ENCODE peak calls at places on chromosomes 13 and 19, in eight cellular contexts. S, U, W, G, J, Y, Q and T are unnamed samples.

GRCh38 chr13:106786006-106786579 is 218.2 kb upstream of the ARGLU1 start:
- DNase-seq in W (no peak), G (no peak), J (no peak), Q (no peak), Y (no peak), S (no peak), U (no peak), T (no peak)

GRCh38 chr19:49004133-49004532 is 10.4 kb downstream of the RUVBL2 start:
- DNase-seq in S (no peak), Q (no peak), Y (no peak), J (no peak), W (no peak), U (no peak), G (no peak), T (no peak)

GRCh38 chr13:111049791-111050538 is 65.1 kb upstream of the ARHGEF7 start:
- DNase-seq in G (no peak), S (no peak), Y (no peak), U (peak), Q (peak), W (no peak), J (no peak), T (no peak)

GRCh38 chr19:33428627-33429013 is 55.1 kb downstream of the CEBPG start:
- DNase-seq in G (no peak), S (no peak), J (no peak), W (no peak), Y (no peak), U (no peak), Q (no peak), T (no peak)

GRCh38 chr19:40947114-40947513 is 44.0 kb upstream of the CYP2B6 start:
- DNase-seq in Y (no peak), S (no peak), G (no peak), J (no peak), U (no peak), Q (no peak), W (no peak), T (no peak)

GRCh38 chr13:43023244-43023931 is at the start of gene DNAJC15:
- DNase-seq in G (peak), U (peak), J (peak), Q (peak), W (no peak), Y (peak), S (peak), T (peak)

GRCh38 chr19:41945135-41945766 is 13.9 kb downstream of the RABAC1 start:
- DNase-seq in U (peak), Q (no peak), W (no peak), G (no peak), Y (no peak), S (peak), J (peak), T (peak)

GRCh38 chr19:49441210-49441959 is at the start of gene SLC17A7:
- DNase-seq in W (no peak), U (peak), Y (no peak), Q (peak), J (peak), G (peak), S (peak), T (no peak)

GRCh38 chr13:32585625-32586021 is 629 bp upstream of the PDS5B start:
- DNase-seq in S (no peak), W (no peak), Y (no peak), J (no peak), U (no peak), G (peak), Q (no peak), T (no peak)

GRCh38 chr13:29573190-29573589 is 22.3 kb downstream of the SLC7A1 start:
- DNase-seq in S (no peak), Y (peak), G (no peak), U (no peak), Q (no peak), J (no peak), W (peak), T (no peak)

GRCh38 chr13:41613984-41614581 is 156.7 kb downstream of the RGCC start:
- DNase-seq in Y (peak), U (no peak), G (peak), J (no peak), W (no peak), S (no peak), Q (no peak), T (no peak)

GRCh38 chr13:36882829-36883390 is 37.1 kb downstream of the SMAD9 start:
- DNase-seq in J (no peak), Q (no peak), W (no peak), U (no peak), Y (no peak), G (no peak), S (no peak), T (no peak)

GRCh38 chr19:12715929-12716328 is 7.8 kb downstream of the TNPO2 start:
- DNase-seq in G (no peak), Q (no peak), U (no peak), S (no peak), J (no peak), Y (no peak), W (no peak), T (no peak)

GRCh38 chr19:46731007-46731501 is 14.1 kb upstream of the PRKD2 start:
- DNase-seq in U (no peak), W (no peak), G (no peak), Y (peak), S (no peak), Q (no peak), J (no peak), T (no peak)

GRCh38 chr13:45510671-45511070 is 45.9 kb downstream of the COG3 start:
- DNase-seq in G (no peak), S (no peak), U (no peak), Q (no peak), J (no peak), Y (no peak), W (no peak), T (no peak)

GRCh38 chr13:81987677-81988357 is 1646.9 kb upstream of the SPRY2 start:
- DNase-seq in W (no peak), J (no peak), Y (no peak), U (no peak), Q (no peak), S (no peak), G (no peak), T (no peak)

GRCh38 chr19:40241809-40242384 is 15.4 kb upstream of the CCNP start:
- DNase-seq in J (no peak), G (no peak), S (no peak), U (no peak), W (no peak), Y (no peak), Q (no peak), T (no peak)

GRCh38 chr19:47417746-47418594 is 1.4 kb downstream of the MEIS3 start:
- DNase-seq in J (no peak), Q (no peak), S (no peak), U (no peak), Y (peak), G (no peak), W (no peak), T (no peak)

GRCh38 chr13:113493315-113493951 is 2.9 kb upstream of the DCUN1D2 start:
- DNase-seq in U (no peak), J (no peak), W (no peak), Q (no peak), G (no peak), Y (peak), S (no peak), T (no peak)

GRCh38 chr13:46622918-46623256 is 69.9 kb downstream of the LRCH1 start:
- DNase-seq in J (no peak), Q (no peak), S (no peak), W (peak), Y (peak), G (no peak), U (no peak), T (no peak)

GRCh38 chr13:20566424-20566916 is 487 bp upstream of the IFT88 start:
- DNase-seq in Q (no peak), G (no peak), J (no peak), Y (peak), W (no peak), S (no peak), U (no peak), T (peak)

GRCh38 chr13:30466841-30467252 is 1.1 kb upstream of the HMGB1 start:
- DNase-seq in Y (no peak), S (no peak), Q (no peak), U (no peak), J (no peak), W (no peak), G (no peak), T (no peak)

GRCh38 chr19:33426621-33427475 is 53.3 kb downstream of the CEBPG start:
- DNase-seq in G (no peak), Q (no peak), U (no peak), Y (no peak), S (no peak), J (no peak), W (no peak), T (no peak)

GRCh38 chr19:4896372-4896771 is 6.3 kb downstream of the ARRDC5 start:
- DNase-seq in S (no peak), U (no peak), G (no peak), Q (no peak), J (no peak), Y (peak), W (no peak), T (no peak)